ENCODE peak calls at places on chromosomes 16 and 17, in seven cellular contexts. E, M, R, O, X, P and J are unnamed samples.

GRCh38 chr17:38451840-38452529 is 23.7 kb downstream of the ARHGAP23 start:
- DNase-seq in M (no peak), E (peak), O (no peak), X (no peak), R (no peak), P (peak), J (peak)

GRCh38 chr16:65312071-65312470 is 190.2 kb upstream of the CDH11 start:
- DNase-seq in O (no peak), R (no peak), X (no peak), E (no peak), M (no peak), P (no peak), J (no peak)

GRCh38 chr16:87948735-87949070 is 2.5 kb upstream of the BANP start:
- DNase-seq in E (no peak), X (no peak), M (no peak), P (no peak), O (no peak), R (no peak), J (no peak)

GRCh38 chr17:32494621-32495346 is 8.0 kb downstream of the CDK5R1 start:
- DNase-seq in R (no peak), E (no peak), P (no peak), O (no peak), M (no peak), X (no peak), J (no peak)

GRCh38 chr17:57898487-57899311 is 48.9 kb upstream of the MRPS23 start:
- DNase-seq in O (peak), P (peak), R (no peak), M (no peak), E (peak), X (no peak), J (peak)

GRCh38 chr17:77681820-77682219 is 276.7 kb upstream of the TNRC6C start:
- DNase-seq in M (no peak), R (no peak), X (no peak), O (peak), E (no peak), P (no peak), J (no peak)

GRCh38 chr17:82384730-82385429 is 13.3 kb downstream of the UTS2R start:
- DNase-seq in P (no peak), M (peak), E (no peak), O (peak), R (no peak), X (peak), J (no peak)

GRCh38 chr17:7841309-7841621 is 7.2 kb downstream of the KDM6B start:
- DNase-seq in P (no peak), E (no peak), O (no peak), M (no peak), R (no peak), X (no peak), J (no peak)

GRCh38 chr16:81997738-81998137 is 13.5 kb downstream of the SDR42E1 start:
- DNase-seq in E (no peak), X (no peak), M (no peak), O (no peak), R (no peak), P (no peak), J (no peak)

GRCh38 chr17:77164483-77165030 is 23.8 kb downstream of the SEC14L1 start:
- DNase-seq in P (peak), X (no peak), O (peak), R (no peak), E (no peak), M (no peak), J (no peak)

GRCh38 chr16:67246081-67246944 is 968 bp downstream of the FHOD1 start:
- DNase-seq in M (no peak), R (peak), P (peak), O (peak), E (peak), X (peak), J (peak)

GRCh38 chr16:89112377-89113151 is 18.9 kb downstream of the ACSF3 start:
- DNase-seq in M (no peak), E (no peak), X (no peak), R (no peak), O (no peak), P (no peak), J (no peak)

GRCh38 chr17:7218774-7219173 is 862 bp downstream of the DLG4 start:
- DNase-seq in E (no peak), M (no peak), R (no peak), P (no peak), O (no peak), X (no peak), J (no peak)

GRCh38 chr17:38748329-38749221 is at the start of gene PCGF2:
- DNase-seq in X (peak), O (peak), P (peak), R (no peak), E (no peak), M (peak), J (peak)

GRCh38 chr17:44137891-44138709 is 3.6 kb upstream of the HROB start:
- DNase-seq in O (peak), P (peak), M (peak), E (peak), X (no peak), R (no peak), J (peak)

GRCh38 chr16:66414891-66415290 is 12.2 kb upstream of the BEAN1 start:
- DNase-seq in X (no peak), R (no peak), E (no peak), M (no peak), O (no peak), P (no peak), J (no peak)

GRCh38 chr17:32609085-32609484 is 122.3 kb downstream of the CDK5R1 start:
- DNase-seq in O (peak), E (peak), M (no peak), X (peak), R (peak), P (no peak), J (no peak)

GRCh38 chr17:64938925-64939474 is 19.7 kb upstream of the LRRC37A3 start:
- DNase-seq in O (peak), R (peak), M (no peak), P (peak), E (peak), X (peak), J (peak)

GRCh38 chr16:55498101-55498500 is 10.8 kb upstream of the LPCAT2 start:
- DNase-seq in X (no peak), R (no peak), O (no peak), E (no peak), M (no peak), P (no peak), J (no peak)

GRCh38 chr16:54287758-54288591 is 1.4 kb upstream of the IRX3 start:
- DNase-seq in O (no peak), E (no peak), R (no peak), M (no peak), X (no peak), P (peak), J (peak)

GRCh38 chr17:39704821-39705551 is 5.1 kb downstream of the ERBB2 start:
- DNase-seq in X (no peak), P (peak), R (no peak), O (no peak), M (peak), E (no peak), J (no peak)

GRCh38 chr16:3017806-3018506 is at the start of gene CLDN6:
- DNase-seq in X (peak), R (no peak), E (no peak), P (peak), M (no peak), O (no peak), J (peak)

GRCh38 chr16:86485746-86486145 is 24.6 kb upstream of the FOXF1 start:
- DNase-seq in X (no peak), E (no peak), O (no peak), R (no peak), P (no peak), M (no peak), J (no peak)

GRCh38 chr17:14525551-14526455 is 224.9 kb downstream of the HS3ST3B1 start:
- DNase-seq in X (no peak), O (no peak), E (no peak), P (no peak), R (no peak), M (no peak), J (no peak)

GRCh38 chr17:72387487-72387886 is 266.7 kb downstream of the SOX9 start:
- DNase-seq in R (no peak), X (no peak), E (peak), M (no peak), O (no peak), P (no peak), J (no peak)

GRCh38 chr17:42565523-42566214 is 1.2 kb upstream of the MLX start:
- DNase-seq in M (no peak), R (no peak), E (no peak), P (no peak), X (no peak), O (no peak), J (no peak)

GRCh38 chr17:79046501-79047280 is 22.7 kb downstream of the C1QTNF1 start:
- DNase-seq in E (no peak), R (no peak), P (no peak), X (no peak), O (no peak), M (no peak), J (no peak)

GRCh38 chr16:21101631-21102420 is 48.8 kb downstream of the DNAH3 start:
- DNase-seq in R (peak), P (peak), E (peak), M (no peak), X (peak), O (no peak), J (peak)

GRCh38 chr17:58329035-58329807 is 626 bp upstream of the TSPOAP1 start:
- DNase-seq in E (peak), P (peak), X (peak), M (no peak), O (peak), R (peak), J (no peak)

GRCh38 chr16:25478476-25478875 is 213.3 kb upstream of the HS3ST4 start:
- DNase-seq in O (peak), M (no peak), E (no peak), X (no peak), P (no peak), R (no peak), J (no peak)

GRCh38 chr16:88810868-88811599 is 694 bp downstream of the APRT start:
- DNase-seq in P (peak), O (peak), X (peak), M (peak), R (peak), E (peak), J (peak)

DNA sequence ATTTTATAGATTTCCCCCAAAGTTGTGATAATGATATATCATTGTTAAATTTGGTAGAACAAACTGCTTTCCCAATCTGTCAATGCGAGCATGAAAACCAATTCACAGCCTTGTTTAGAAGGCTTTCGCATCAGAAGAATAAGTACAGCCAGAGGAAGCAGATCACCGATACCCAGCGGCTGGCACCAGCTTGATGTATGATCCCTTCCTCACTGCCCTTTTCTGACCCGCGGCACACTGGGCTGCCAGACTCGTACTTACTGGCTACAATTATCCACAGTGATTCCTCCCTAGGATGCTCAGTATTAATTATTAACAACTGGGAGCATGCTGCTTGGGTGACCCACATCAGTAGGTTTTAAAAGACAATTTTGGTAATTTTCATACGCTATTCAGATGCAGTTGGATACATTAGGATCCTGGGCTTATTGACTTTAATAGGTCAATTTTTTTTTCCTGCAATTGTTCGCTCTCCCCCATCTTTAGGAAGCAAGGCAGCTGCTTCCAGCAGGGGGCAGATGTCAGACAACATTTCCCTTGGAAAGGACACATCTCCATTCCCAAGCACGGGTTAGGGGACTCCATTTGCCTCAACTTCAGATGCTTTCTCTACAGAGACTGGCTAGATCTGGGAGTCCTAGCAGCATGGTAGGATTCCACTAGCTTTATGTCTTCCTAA is 582.7 kb upstream of the PSMD7 start:
- DNase-seq in X (peak), E (peak), R (no peak), M (no peak), O (peak), P (peak), J (peak)
- TF ChIP-seq CTCF in X (peak), E (peak), R (no peak), M (peak), O (peak), P (peak), J (peak)

GRCh38 chr17:67376892-67377726 is at the start of gene PITPNC1:
- DNase-seq in X (peak), R (peak), M (peak), P (peak), E (peak), O (peak), J (peak)

GRCh38 chr17:67379251-67379630 is 2.2 kb downstream of the PITPNC1 start:
- DNase-seq in O (no peak), X (no peak), E (no peak), R (no peak), M (no peak), P (no peak), J (no peak)

GRCh38 chr17:67375761-67376160 is 1.3 kb upstream of the PITPNC1 start:
- DNase-seq in M (no peak), E (no peak), X (no peak), R (no peak), O (no peak), P (no peak), J (no peak)

GRCh38 chr17:67376509-67376891 is 581 bp upstream of the PITPNC1 start:
- DNase-seq in O (no peak), E (peak), P (no peak), R (no peak), M (no peak), X (peak), J (no peak)

DNA sequence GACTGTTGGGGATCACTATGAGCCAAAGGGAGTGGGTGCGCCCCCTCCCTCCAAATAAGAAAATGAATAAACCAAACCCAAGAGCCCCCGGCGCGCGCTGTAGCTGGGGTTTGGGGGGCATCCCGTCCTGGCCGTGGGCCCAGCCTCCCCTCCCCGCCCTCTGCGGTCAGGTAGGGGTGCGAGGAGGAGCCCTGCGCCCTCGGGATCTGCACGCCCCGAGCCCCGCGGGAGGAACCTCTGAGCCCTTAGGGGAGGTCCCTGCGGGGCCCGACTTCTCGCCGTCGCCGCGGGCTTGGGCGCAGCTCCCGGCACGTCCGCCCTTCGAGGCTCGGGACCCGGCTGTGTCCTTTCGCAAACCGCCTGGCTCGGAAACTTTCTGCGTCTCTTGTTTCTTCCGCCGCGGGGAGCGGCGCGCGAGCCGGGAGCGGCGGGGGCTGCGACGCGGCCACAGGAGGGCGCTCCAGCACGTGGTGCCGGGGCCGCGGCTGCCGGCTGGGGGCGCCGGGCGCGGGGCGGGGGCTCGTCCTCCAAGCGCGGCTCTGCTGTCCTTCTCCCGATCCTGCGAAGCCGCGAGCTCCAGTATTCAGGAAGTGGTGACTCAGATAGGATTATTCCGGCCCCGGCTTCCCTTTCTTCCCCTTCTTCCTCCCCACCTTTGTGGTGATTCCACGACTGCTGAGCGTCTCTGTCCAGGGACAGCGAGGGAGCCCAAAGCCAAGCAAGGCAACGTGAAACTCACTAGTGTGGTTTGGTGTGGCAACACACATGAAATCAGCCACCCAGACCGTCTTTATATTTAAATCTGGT is 1.6 kb downstream of the PITPNC1 start:
- DNase-seq in R (peak), E (peak), P (peak), X (peak), O (peak), M (no peak), J (peak)
- TF ChIP-seq CTCF in R (peak), E (peak), P (peak), X (peak), O (no peak), M (peak), J (peak)

GRCh38 chr16:13453938-13454553 is 465.9 kb upstream of the ERCC4 start:
- DNase-seq in P (peak), M (no peak), X (peak), R (no peak), E (peak), O (peak), J (peak)
- TF ChIP-seq CTCF in P (peak), M (peak), X (peak), R (peak), E (peak), O (peak), J (peak)

GRCh38 chr17:27578718-27579085 is 52.3 kb upstream of the LGALS9 start:
- DNase-seq in O (no peak), X (no peak), E (peak), P (no peak), R (no peak), M (no peak), J (no peak)
- TF ChIP-seq CTCF in O (no peak), X (no peak), E (no peak), P (no peak), R (no peak), M (no peak), J (no peak)

DNA sequence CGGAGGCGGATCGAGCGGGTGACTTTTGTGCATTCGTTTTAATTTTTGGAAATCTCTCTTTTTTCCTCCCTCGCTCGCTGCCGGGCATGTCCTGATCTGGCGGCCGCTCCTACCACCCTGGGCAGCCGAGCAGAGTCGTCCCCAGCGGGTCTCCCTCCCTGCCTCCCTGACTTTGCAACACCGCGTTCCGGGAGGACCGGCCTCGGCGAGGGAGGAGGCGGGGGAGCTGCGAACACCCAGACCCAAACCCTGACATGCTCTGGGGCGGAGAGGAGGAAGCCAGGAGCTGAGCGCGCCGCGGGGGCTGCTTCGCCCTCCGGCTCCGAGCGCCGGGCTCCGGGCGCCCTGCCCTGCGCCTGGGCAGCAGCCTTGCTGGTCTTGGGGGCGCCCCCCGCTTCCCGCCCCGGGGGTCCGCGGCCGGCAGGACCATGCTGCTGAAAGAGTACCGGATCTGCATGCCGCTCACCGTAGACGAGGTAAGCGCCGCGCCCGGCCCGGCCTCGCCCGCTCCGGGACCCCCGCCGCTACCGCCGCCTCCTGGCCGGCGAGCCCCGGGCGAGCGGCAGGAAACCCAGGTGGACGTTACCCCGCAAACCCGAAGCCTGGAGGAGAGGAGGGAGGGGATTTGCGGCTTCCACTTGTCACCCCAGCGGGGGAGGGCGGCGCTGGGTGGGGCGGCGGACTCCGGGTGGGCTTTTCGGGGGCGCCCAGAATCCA is 804 bp downstream of the PITPNC1 start:
- DNase-seq in E (peak), M (no peak), R (peak), X (peak), P (peak), O (peak), J (peak)
- TF ChIP-seq CTCF in E (peak), M (no peak), R (peak), X (peak), P (peak), O (no peak), J (no peak)